ENCODE peak calls at places on chromosomes 16 and 17, in ten cellular contexts. U is tibial nerve; Z is left lung; R is GM23248; I is breast epithelium; O is CD8-positive, alpha-beta T cell; D is sigmoid colon; J is GM12878; G is HCT116; V is lower lobe of right lung. M is an unnamed sample.
A peak's percentile ranks its signal among the peaks of the same experiment; 100 is the strongest.

GRCh38 chr17:72677714-72678390 is 414.6 kb downstream of the SLC39A11 start:
- DNase-seq in U (no peak), Z (no peak), R (peak; percentile 41), I (no peak), O (no peak), D (no peak), J (no peak), G (no peak), V (peak; percentile 14), M (no peak)

GRCh38 chr17:65519471-65519870 is 42.0 kb downstream of the AXIN2 start:
- DNase-seq in U (no peak), Z (no peak), R (no peak), I (no peak), O (no peak), D (no peak), J (no peak), G (no peak), V (no peak), M (no peak)

GRCh38 chr17:74516561-74516960 is 14.7 kb downstream of the CD300LB start:
- DNase-seq in U (no peak), Z (no peak), R (no peak), I (no peak), O (peak; percentile 27), D (no peak), J (no peak), G (no peak), V (no peak), M (no peak)

GRCh38 chr17:81513669-81514484 is 1.3 kb upstream of the ACTG1 start:
- DNase-seq in U (peak; percentile 54), Z (peak; percentile 72), R (peak; percentile 94), I (peak; percentile 72), O (peak; percentile 71), D (peak; percentile 83), J (no peak), G (no peak), V (peak; percentile 83), M (no peak)

GRCh38 chr16:83475108-83475507 is 332.7 kb upstream of the HSBP1 start:
- DNase-seq in U (no peak), Z (no peak), R (no peak), I (no peak), O (no peak), D (no peak), J (no peak), G (no peak), V (no peak), M (no peak)

GRCh38 chr16:68257906-68258800 is 6.2 kb upstream of the SLC7A6 start:
- DNase-seq in U (no peak), Z (no peak), R (peak; percentile 82), I (no peak), O (no peak), D (peak; percentile 93), J (no peak), G (no peak), V (peak; percentile 70), M (no peak)

GRCh38 chr16:8589293-8590160 is 784 bp downstream of the TMEM114 start:
- DNase-seq in U (no peak), Z (no peak), R (no peak), I (no peak), O (no peak), D (no peak), J (no peak), G (no peak), V (no peak), M (no peak)

GRCh38 chr16:53041196-53041977 is 11.3 kb downstream of the CHD9NB start:
- DNase-seq in U (peak; percentile 57), Z (no peak), R (no peak), I (peak; percentile 66), O (no peak), D (peak; percentile 87), J (no peak), G (no peak), V (no peak), M (no peak)

GRCh38 chr17:66549731-66550207 is 247.4 kb downstream of the PRKCA start:
- DNase-seq in U (no peak), Z (no peak), R (peak; percentile 72), I (no peak), O (no peak), D (no peak), J (no peak), G (peak; percentile 44), V (no peak), M (no peak)

GRCh38 chr16:55297910-55298175 is 26.2 kb upstream of the IRX6 start:
- DNase-seq in U (no peak), Z (no peak), R (peak; percentile 74), I (no peak), O (no peak), D (no peak), J (no peak), G (no peak), V (no peak), M (no peak)

GRCh38 chr17:61291457-61292311 is 108.0 kb upstream of the TBX2 start:
- DNase-seq in U (no peak), Z (no peak), R (no peak), I (no peak), O (no peak), D (no peak), J (no peak), G (no peak), V (no peak), M (no peak)

GRCh38 chr16:1019934-1020305 is 38.4 kb downstream of the SOX8 start:
- DNase-seq in U (no peak), Z (no peak), R (peak; percentile 60), I (no peak), O (no peak), D (no peak), J (no peak), G (no peak), V (no peak), M (no peak)

GRCh38 chr16:55120408-55120807 is 189.7 kb downstream of the IRX5 start:
- DNase-seq in U (no peak), Z (no peak), R (peak; percentile 22), I (no peak), O (no peak), D (no peak), J (no peak), G (no peak), V (no peak), M (no peak)

GRCh38 chr16:50334106-50334975 is 34.4 kb downstream of the BRD7 start:
- DNase-seq in U (no peak), Z (no peak), R (no peak), I (no peak), O (no peak), D (no peak), J (no peak), G (no peak), V (no peak), M (no peak)

GRCh38 chr17:40596261-40596919 is 31.1 kb upstream of the CCR7 start:
- DNase-seq in U (no peak), Z (no peak), R (no peak), I (no peak), O (no peak), D (no peak), J (peak; percentile 59), G (peak; percentile 19), V (no peak), M (peak; percentile 35)

GRCh38 chr17:72488542-72489272 is 367.9 kb downstream of the SOX9 start:
- DNase-seq in U (no peak), Z (no peak), R (no peak), I (no peak), O (no peak), D (no peak), J (no peak), G (no peak), V (no peak), M (no peak)

GRCh38 chr17:2282297-2282873 is 21.2 kb downstream of the SMG6 start:
- DNase-seq in U (peak; percentile 39), Z (no peak), R (peak; percentile 80), I (no peak), O (no peak), D (no peak), J (no peak), G (peak; percentile 18), V (no peak), M (peak; percentile 25)

GRCh38 chr17:39643271-39643670 is 6.3 kb downstream of the STARD3 start:
- DNase-seq in U (no peak), Z (no peak), R (peak; percentile 74), I (no peak), O (no peak), D (no peak), J (no peak), G (no peak), V (no peak), M (no peak)

GRCh38 chr16:58738672-58739296 is 4.7 kb upstream of the GOT2 start:
- DNase-seq in U (no peak), Z (no peak), R (no peak), I (no peak), O (no peak), D (no peak), J (no peak), G (no peak), V (no peak), M (no peak)

GRCh38 chr17:45848868-45849535 is 4.3 kb downstream of the SPPL2C start:
- DNase-seq in U (no peak), Z (no peak), R (peak; percentile 22), I (no peak), O (no peak), D (no peak), J (no peak), G (no peak), V (no peak), M (no peak)

GRCh38 chr17:55322451-55322985 is 57.8 kb downstream of the HLF start:
- DNase-seq in U (no peak), Z (no peak), R (no peak), I (no peak), O (no peak), D (no peak), J (no peak), G (no peak), V (no peak), M (no peak)

GRCh38 chr17:28938552-28938951 is 12.8 kb downstream of the PHF12 start:
- DNase-seq in U (no peak), Z (no peak), R (peak; percentile 52), I (no peak), O (no peak), D (no peak), J (no peak), G (no peak), V (no peak), M (no peak)
- H3K4me1 ChIP-seq in U (peaks cover 55% of the 10 kb centered on the region), Z (peaks cover 20% of the 10 kb centered on the region), R (peaks cover 30% of the 10 kb centered on the region), I (peaks cover 36% of the 10 kb centered on the region), O (peaks cover 52% of the 10 kb centered on the region), D (no peaks in the 10 kb centered on the region), J (peaks cover 10% of the 10 kb centered on the region), G (no peaks in the 10 kb centered on the region), V (peaks cover 57% of the 10 kb centered on the region), M (peaks cover 1% of the 10 kb centered on the region)

GRCh38 chr17:7923290-7923628 is 6.4 kb downstream of the KCNAB3 start:
- DNase-seq in U (no peak), Z (no peak), R (no peak), I (no peak), O (no peak), D (no peak), J (no peak), G (no peak), V (no peak), M (no peak)
- H3K4me3 ChIP-seq in U (peak overlapping the region; percentile 49), Z (peak overlapping the region; percentile 43), R (peak overlapping the region; percentile 71), I (peak overlapping the region; percentile 44), O (peak overlapping the region; percentile 64), D (peak overlapping the region; percentile 52), J (no peak overlapping the region), G (no peak overlapping the region), V (peak overlapping the region; percentile 62), M (no peak overlapping the region)

GRCh38 chr17:79820959-79821330 is 18.3 kb downstream of the CBX4 start:
- DNase-seq in U (no peak), Z (no peak), R (no peak), I (no peak), O (no peak), D (no peak), J (no peak), G (no peak), V (no peak), M (no peak)
- H3K4me1 ChIP-seq in U (no peaks in the 10 kb centered on the region), Z (no peaks in the 10 kb centered on the region), R (no peaks in the 10 kb centered on the region), I (no peaks in the 10 kb centered on the region), O (no peaks in the 10 kb centered on the region), D (no peaks in the 10 kb centered on the region), J (no peaks in the 10 kb centered on the region), G (peaks cover 4% of the 10 kb centered on the region), V (peaks cover 2% of the 10 kb centered on the region), M (no peaks in the 10 kb centered on the region)

GRCh38 chr17:17700251-17700969 is 19.2 kb downstream of the RAI1 start:
- DNase-seq in U (no peak), Z (no peak), R (no peak), I (no peak), O (no peak), D (no peak), J (no peak), G (no peak), V (no peak), M (no peak)
- H3K4me3 ChIP-seq in U (peak overlapping the region; percentile 48), Z (no peak overlapping the region), R (no peak overlapping the region), I (peak overlapping the region; percentile 38), O (no peak overlapping the region), D (peak overlapping the region; percentile 47), J (no peak overlapping the region), G (no peak overlapping the region), V (peak overlapping the region; percentile 37), M (no peak overlapping the region)

M was measured in iPS DF 6.9.